ENCODE peak calls at places on chromosomes 4 and X, in five cellular contexts. J is stomach, A is A549, R is HCT116, K is right lobe of liver. O is an unnamed sample. For H3K4me1, the result is how much of the 10 kb centered on the place peaks cover.

GRCh38 chrX:129875669-129876068 is 30.3 kb upstream of the UTP14A start:
- DNase-seq in J (no peak), A (no peak), R (no peak), K (no peak), O (no peak)

GRCh38 chrX:153689654-153690465 is 2.1 kb downstream of the SLC6A8 start:
- DNase-seq in J (no peak), A (no peak), R (no peak), K (no peak), O (no peak)

GRCh38 chrX:132532955-132533354 is 44.1 kb upstream of the MBNL3 start:
- DNase-seq in J (no peak), A (no peak), R (no peak), K (no peak), O (no peak)

GRCh38 chrX:131901581-131901980 is 121.5 kb upstream of the STK26 start:
- DNase-seq in J (no peak), A (no peak), R (no peak), K (no peak), O (no peak)

GRCh38 chr4:46933686-46934085 is 24.6 kb upstream of the COX7B2 start:
- DNase-seq in J (no peak), A (no peak), R (no peak), K (no peak), O (no peak)

GRCh38 chr4:175705407-175705806 is 106.7 kb downstream of the GPM6A start:
- DNase-seq in J (no peak), A (no peak), R (no peak), K (no peak), O (no peak)

GRCh38 chr4:152169666-152170065 is 366.2 kb downstream of the FBXW7 start:
- DNase-seq in J (no peak), A (no peak), R (no peak), K (no peak), O (no peak)

GRCh38 chr4:64940698-64941097 is 531.4 kb upstream of the TECRL start:
- DNase-seq in J (no peak), A (no peak), R (no peak), K (no peak), O (no peak)

GRCh38 chr4:72314869-72315268 is 254.2 kb downstream of the ADAMTS3 start:
- DNase-seq in J (no peak), A (peak), R (no peak), K (no peak), O (no peak)

GRCh38 chr4:124694306-124694705 is 18.2 kb downstream of the ANKRD50 start:
- DNase-seq in J (no peak), A (no peak), R (no peak), K (no peak), O (no peak)

GRCh38 chrX:154097597-154098541 is at the start of gene MECP2:
- DNase-seq in J (peak), A (peak), R (peak), K (peak), O (peak)

GRCh38 chrX:84735025-84735424 is 232.8 kb upstream of the HDX start:
- DNase-seq in J (no peak), A (no peak), R (no peak), K (no peak), O (no peak)

GRCh38 chrX:264634-265455 is 16.3 kb upstream of the PLCXD1 start:
- DNase-seq in J (peak), A (peak), R (no peak), K (peak), O (no peak)

GRCh38 chrX:2696698-2697215 is 5.7 kb downstream of the CD99 start:
- DNase-seq in J (no peak), A (peak), R (no peak), K (no peak), O (no peak)
- H3K4me1 ChIP-seq in J (under half), A (under half), R (under half), K (under half), O (half or more)

DNA sequence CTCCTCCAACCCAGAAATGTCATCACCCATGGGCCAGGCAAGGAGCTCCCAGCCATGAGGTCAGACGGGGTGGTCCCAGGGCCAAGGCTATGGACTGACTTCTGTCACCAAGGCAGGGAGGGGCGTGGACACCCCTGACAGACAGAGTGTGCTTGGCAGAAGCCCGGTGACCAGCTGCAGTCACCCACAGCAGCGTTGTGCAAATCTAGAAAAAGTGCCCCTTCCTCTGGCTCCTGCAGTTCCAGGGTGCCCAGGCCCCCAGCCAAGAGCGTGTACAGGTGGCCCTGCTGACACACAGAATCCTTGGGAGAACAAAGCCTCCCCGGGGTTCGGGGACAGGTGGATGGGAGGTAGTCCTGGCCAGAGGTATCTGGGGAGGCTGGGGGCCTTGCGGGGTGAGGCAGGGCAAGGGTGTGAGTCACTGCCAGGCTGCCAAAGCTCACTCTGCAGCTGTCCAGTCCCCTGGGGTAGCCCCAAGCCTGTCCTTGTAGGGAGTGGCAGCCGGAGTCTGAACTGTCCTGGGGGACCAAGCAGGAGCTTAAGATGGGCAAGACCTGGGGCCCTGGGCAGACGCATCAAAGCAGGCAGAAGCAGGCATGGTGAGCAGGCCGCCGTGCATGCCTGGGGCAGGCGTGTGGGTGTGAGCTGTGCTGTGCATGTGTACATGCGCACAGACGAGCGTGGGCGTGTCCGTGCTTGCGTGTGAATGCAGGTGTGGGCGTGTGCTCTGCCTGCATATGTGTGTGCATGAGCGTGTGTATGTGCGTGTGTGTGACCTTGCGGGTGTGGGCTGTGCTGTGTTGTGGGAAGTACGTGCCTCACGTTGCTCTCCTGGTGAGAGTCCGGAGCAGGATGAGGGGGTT is 3.3 kb downstream of the MYL5 start:
- DNase-seq in J (peak), A (no peak), R (peak), K (no peak), O (no peak)
- TF ChIP-seq POLR2A in J (no peak), A (peak), R (no peak), K (no peak), O (no peak)

DNA sequence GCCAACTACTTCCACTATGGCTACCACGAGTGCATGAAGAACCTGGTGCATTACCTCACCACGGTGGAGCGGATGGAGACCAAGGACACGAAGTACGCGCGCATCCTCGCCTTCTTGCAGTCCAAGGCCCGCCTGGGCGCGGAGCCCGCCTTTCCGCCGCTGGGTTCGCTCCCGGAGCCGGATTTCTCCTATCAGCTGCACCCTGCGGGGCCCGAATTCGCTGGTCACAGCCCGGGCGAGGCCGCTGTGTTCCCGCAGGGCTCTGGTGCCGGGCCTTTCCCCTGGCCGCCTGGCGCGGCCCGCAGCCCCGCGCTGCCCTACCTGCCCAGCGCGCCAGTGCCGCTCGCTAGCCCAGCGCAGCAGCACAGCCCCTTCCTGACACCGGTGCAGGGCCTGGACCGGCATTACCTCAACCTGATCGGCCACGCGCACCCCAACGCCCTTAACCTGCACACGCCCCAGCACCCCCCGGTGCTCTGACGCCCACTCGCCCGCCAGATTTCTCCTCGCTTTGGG is 2.1 kb downstream of the HELT start:
- DNase-seq in J (no peak), A (peak), R (no peak), K (no peak), O (no peak)
- H3K4me3 ChIP-seq in J (no peak), A (peak), R (no peak), K (no peak), O (peak)

DNA sequence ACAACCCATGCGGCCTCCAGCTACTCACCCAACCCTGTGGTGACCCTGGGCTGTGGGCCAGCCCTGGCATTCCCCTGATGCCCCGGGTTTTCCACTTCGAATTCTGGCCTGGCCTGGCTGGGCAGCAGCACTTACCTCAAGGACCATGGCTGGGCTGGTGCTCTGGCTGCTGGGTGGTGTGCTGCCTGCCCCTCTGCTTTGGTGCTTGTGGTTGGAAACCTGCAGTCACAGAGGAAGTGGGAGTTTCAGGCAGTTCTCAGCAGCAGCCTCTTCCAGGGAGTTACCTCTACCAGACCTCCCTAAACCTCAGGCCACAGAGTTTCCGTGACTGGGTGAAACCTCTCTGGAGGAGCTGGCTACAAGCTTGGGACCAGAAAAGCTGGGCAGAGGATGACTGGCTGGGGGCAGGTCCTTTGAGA is at the start of gene CXCR3:
- DNase-seq in J (no peak), A (no peak), R (no peak), K (peak), O (no peak)
- H3K4me1 ChIP-seq in J (under half), A (under half), R (under half), K (under half), O (under half)

DNA sequence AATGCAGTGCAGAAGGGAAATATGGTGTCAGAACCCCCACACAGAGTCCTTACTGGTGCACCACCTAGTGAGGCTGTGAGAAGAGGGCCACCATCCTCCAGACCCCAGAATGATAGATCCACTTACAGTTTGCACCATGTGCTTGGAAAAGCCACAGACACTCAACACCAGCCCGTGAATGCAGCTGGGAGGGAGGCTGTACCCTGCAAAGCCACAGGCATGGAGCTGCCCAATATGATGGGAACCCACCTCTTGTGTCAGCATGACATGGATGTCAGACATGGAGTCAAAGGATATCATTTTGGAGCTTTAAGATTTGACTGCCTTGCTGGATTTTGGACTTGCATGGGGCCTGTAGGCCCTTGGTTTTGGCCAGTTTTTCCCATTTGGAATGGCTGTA is 34.2 kb upstream of the PGM2 start:
- DNase-seq in J (no peak), A (no peak), R (no peak), K (no peak), O (no peak)
- TF ChIP-seq POLR2A in J (no peak), A (no peak), R (no peak), K (no peak), O (no peak)

GRCh38 chrX:123814343-123814742 is 45.5 kb upstream of the XIAP start:
- DNase-seq in J (no peak), A (no peak), R (no peak), K (no peak), O (no peak)

GRCh38 chrX:123818243-123818642 is 41.6 kb upstream of the XIAP start:
- DNase-seq in J (peak), A (peak), R (no peak), K (no peak), O (no peak)

GRCh38 chrX:123822965-123823364 is 36.9 kb upstream of the XIAP start:
- DNase-seq in J (no peak), A (no peak), R (no peak), K (no peak), O (no peak)

GRCh38 chrX:123817288-123817894 is 42.5 kb upstream of the XIAP start:
- DNase-seq in J (peak), A (no peak), R (no peak), K (peak), O (no peak)
- H3K4me3 ChIP-seq in J (no peak), A (no peak), R (no peak), K (no peak), O (no peak)

DNA sequence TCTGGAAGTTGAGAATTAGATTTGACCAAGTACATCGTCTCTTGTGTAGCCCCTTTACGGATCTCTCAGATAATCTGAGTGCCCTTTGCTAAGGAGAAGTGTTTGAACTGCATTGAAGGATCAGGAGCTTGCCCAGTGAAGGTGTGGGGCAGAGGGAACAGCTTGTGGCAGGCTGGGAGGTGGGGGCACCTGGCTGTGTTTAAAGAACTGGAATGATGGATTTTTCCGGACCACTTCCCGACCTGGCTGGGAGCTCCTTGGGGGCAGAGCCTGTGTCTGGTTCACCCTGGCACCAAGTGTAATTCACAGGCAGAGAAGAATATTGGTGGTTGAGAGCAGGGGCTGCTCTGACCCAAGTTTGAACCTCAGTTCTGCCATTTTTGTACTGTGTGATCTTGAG is 18.4 kb downstream of the TBC1D14 start:
- DNase-seq in J (no peak), A (no peak), R (no peak), K (no peak), O (no peak)
- H3K4me1 ChIP-seq in J (under half), A (under half), R (under half), K (half or more), O (under half)

O was measured in esophagus squamous epithelium.